ENCODE peak calls at places on chromosomes 6 and 20, in eight cellular contexts. K is WERI-Rb-1, U is fibroblast of lung, G is tibial artery, Y is body of pancreas, C is mammary epithelial cell, O is H9, E is brain microvascular endothelial cell. D is an unnamed sample. For H3K27me3, the result is how much of the 10 kb centered on the place peaks cover.

GRCh38 chr6:100461273-100461919 is 3.3 kb downstream of the SIM1 start:
- DNase-seq in K (peak), U (peak), G (no peak), Y (no peak), C (no peak), O (peak), E (no peak), D (no peak)

GRCh38 chr20:29319725-29320124 is 1937.7 kb upstream of the DEFB115 start:
- DNase-seq in K (no peak), U (no peak), G (no peak), Y (no peak), C (no peak), O (no peak), E (no peak), D (no peak)

GRCh38 chr20:36466089-36466488 is 75.2 kb upstream of the MYL9 start:
- DNase-seq in K (no peak), U (no peak), G (no peak), Y (no peak), C (no peak), O (no peak), E (no peak), D (no peak)

GRCh38 chr6:15502451-15503345 is 160.1 kb downstream of the DTNBP1 start:
- DNase-seq in K (peak), U (no peak), G (no peak), Y (no peak), C (no peak), O (no peak), E (no peak), D (peak)

GRCh38 chr6:28995093-28995650 is 9.9 kb downstream of the ZNF311 start:
- DNase-seq in K (no peak), U (no peak), G (no peak), Y (no peak), C (no peak), O (no peak), E (no peak), D (no peak)

GRCh38 chr6:301929-302705 is 9.8 kb downstream of the DUSP22 start:
- DNase-seq in K (no peak), U (no peak), G (no peak), Y (no peak), C (no peak), O (no peak), E (no peak), D (no peak)

GRCh38 chr20:23230766-23231385 is 119.7 kb upstream of the NXT1 start:
- DNase-seq in K (no peak), U (no peak), G (no peak), Y (no peak), C (no peak), O (no peak), E (no peak), D (no peak)

GRCh38 chr20:60228255-60228654 is 270.0 kb downstream of the CDH26 start:
- DNase-seq in K (no peak), U (no peak), G (no peak), Y (no peak), C (peak), O (no peak), E (no peak), D (no peak)

GRCh38 chr20:12371955-12372354 is 454.3 kb downstream of the BTBD3 start:
- DNase-seq in K (no peak), U (no peak), G (no peak), Y (no peak), C (no peak), O (no peak), E (no peak), D (no peak)

GRCh38 chr6:135298455-135298854 is 117.3 kb downstream of the MYB start:
- DNase-seq in K (no peak), U (no peak), G (no peak), Y (no peak), C (no peak), O (no peak), E (no peak), D (no peak)

GRCh38 chr6:147226163-147226724 is 22.0 kb downstream of the STXBP5 start:
- DNase-seq in K (no peak), U (no peak), G (no peak), Y (no peak), C (no peak), O (no peak), E (no peak), D (no peak)

DNA sequence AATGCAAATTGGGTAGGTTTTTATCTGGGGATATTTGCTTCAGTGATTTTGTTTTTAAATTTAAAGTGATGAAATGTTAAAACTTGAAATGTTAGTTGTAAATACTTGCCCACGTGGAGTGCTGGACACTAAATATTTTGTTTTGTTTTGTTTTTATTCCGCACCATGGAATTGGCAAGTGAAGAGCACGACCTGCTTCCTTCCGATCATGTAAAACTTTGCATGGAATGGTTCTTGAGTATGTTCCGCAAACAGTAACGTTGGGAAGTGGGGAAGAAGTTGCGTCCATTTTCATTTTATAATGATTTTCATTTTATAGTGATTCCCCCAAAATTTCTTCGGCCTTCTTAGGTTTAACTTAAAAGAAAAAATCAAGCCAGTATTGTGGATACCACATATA is 773 bp downstream of the IRAK1BP1 start:
- DNase-seq in K (no peak), U (no peak), G (no peak), Y (no peak), C (peak), O (no peak), E (no peak), D (no peak)
- H3K27ac ChIP-seq in K (peak), U (no peak), G (peak), Y (peak), C (peak), O (no peak), E (no peak), D (peak)

DNA sequence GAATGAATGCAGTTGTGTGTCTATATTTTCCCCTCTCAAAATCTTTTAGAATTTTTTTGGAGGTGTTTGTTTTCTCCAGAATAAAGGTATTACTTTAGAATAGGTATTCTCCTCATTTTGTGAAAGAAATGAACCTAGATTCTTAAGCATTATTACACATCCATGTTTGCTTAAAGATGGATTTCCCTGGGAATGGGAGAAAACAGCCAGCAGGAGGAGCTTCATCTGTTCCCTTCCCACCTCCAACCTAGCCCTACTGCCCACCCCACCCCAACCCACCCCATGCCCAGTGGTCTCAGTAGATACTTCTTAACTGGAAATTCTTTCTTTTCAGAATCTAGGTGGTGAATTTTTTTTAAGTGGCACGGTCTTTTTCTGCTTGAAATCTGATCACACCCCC is 127.8 kb downstream of the CD109 start:
- DNase-seq in K (no peak), U (no peak), G (no peak), Y (no peak), C (no peak), O (no peak), E (no peak), D (no peak)
- TF ChIP-seq CTCF in K (no peak), U (no peak), G (no peak), Y (no peak), C (no peak), O (peak), E (peak), D (no peak)

GRCh38 chr20:16804793-16805187 is 56.6 kb downstream of the OTOR start:
- DNase-seq in K (no peak), U (no peak), G (no peak), Y (no peak), C (no peak), O (no peak), E (no peak), D (no peak)

GRCh38 chr20:16803965-16804792 is 56.0 kb downstream of the OTOR start:
- DNase-seq in K (peak), U (peak), G (peak), Y (peak), C (peak), O (peak), E (peak), D (peak)

GRCh38 chr20:16801919-16802651 is 53.9 kb downstream of the OTOR start:
- DNase-seq in K (peak), U (peak), G (peak), Y (peak), C (peak), O (peak), E (peak), D (no peak)

GRCh38 chr20:16806061-16806460 is 57.9 kb downstream of the OTOR start:
- DNase-seq in K (no peak), U (no peak), G (no peak), Y (no peak), C (no peak), O (no peak), E (no peak), D (no peak)

DNA sequence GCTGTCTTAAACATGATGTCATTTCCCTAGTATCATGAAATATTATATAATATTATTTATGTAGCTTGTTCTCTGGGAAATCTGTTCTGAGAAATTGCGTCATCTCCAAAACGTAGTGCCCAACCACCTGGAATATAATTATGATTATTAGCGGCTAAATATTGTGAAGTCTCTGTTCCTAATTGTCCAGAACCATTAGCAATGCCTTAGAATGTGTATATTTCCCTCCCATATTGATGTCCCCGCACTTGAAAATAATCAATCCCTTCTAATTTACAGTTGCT is 54.4 kb downstream of the OTOR start:
- DNase-seq in K (no peak), U (no peak), G (no peak), Y (no peak), C (no peak), O (no peak), E (no peak), D (no peak)
- H3K27me3 ChIP-seq in K (under half), U (under half), G (under half), Y (under half), C (under half), O (under half), E (under half), D (under half)

DNA sequence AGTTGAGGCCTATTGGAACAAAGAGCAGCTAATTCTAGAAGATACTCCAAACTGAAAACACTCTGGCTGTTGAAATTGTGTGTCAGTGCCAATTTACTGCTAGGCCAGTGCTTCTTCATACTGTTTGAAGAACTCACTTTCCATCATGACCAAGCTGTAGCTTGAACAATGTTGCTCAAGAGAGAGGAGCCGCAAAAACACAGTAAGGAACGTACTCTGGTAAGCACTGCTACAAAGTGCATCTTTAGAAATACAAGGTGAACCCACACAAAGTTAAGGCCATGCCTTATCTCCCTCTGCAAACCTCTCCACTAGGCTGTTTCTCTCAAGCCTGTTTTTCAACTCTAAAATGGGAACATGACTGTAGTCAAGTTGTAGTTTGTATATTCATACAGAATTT is 74.5 kb upstream of the TULP1 start:
- DNase-seq in K (no peak), U (no peak), G (no peak), Y (no peak), C (no peak), O (no peak), E (no peak), D (no peak)
- H3K27ac ChIP-seq in K (no peak), U (no peak), G (peak), Y (no peak), C (peak), O (no peak), E (no peak), D (no peak)

GRCh38 chr6:138944412-138944811 is 43.6 kb downstream of the REPS1 start:
- DNase-seq in K (no peak), U (peak), G (no peak), Y (no peak), C (peak), O (no peak), E (peak), D (no peak)

GRCh38 chr6:138948028-138948427 is 40.0 kb downstream of the REPS1 start:
- DNase-seq in K (no peak), U (no peak), G (no peak), Y (no peak), C (no peak), O (no peak), E (no peak), D (no peak)

GRCh38 chr6:138953451-138953850 is 34.6 kb downstream of the REPS1 start:
- DNase-seq in K (no peak), U (peak), G (no peak), Y (no peak), C (peak), O (no peak), E (no peak), D (no peak)

GRCh38 chr6:138945354-138945753 is 42.7 kb downstream of the REPS1 start:
- DNase-seq in K (peak), U (no peak), G (no peak), Y (no peak), C (no peak), O (peak), E (no peak), D (no peak)

DNA sequence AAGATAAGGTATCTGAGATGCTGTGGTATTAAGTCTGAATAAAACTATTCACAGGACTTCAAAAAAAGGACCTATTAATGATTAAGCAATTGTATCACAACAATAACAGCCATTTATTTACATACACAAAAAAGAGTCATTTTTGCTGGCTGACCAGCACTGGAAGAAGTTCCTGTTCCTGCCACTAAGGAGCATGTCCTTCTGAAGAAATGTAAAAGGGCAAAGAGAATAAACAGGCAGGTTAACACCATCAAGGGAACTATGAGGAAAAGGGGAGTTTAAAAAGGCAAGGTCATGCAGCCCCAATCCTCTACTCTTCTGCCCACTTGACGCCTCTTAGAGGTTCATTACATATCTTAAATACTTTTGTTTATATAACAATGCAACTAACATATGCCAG is 39.3 kb downstream of the REPS1 start:
- DNase-seq in K (no peak), U (no peak), G (no peak), Y (no peak), C (no peak), O (no peak), E (no peak), D (no peak)
- TF ChIP-seq CTCF in K (no peak), U (peak), G (no peak), Y (no peak), C (no peak), O (peak), E (peak), D (no peak)

GRCh38 chr20:31485450-31486339 is 10.6 kb downstream of the REM1 start:
- DNase-seq in K (no peak), U (peak), G (peak), Y (no peak), C (no peak), O (no peak), E (peak), D (peak)
- H3K27me3 ChIP-seq in K (under half), U (under half), G (under half), Y (under half), C (under half), O (under half), E (under half), D (under half)